ENCODE peak calls at places on chromosome 22, in seven cellular contexts. P, G, S, Y, Z, O and X are unnamed samples.

GRCh38 chr22:26406118-26406517 is 22.9 kb upstream of the ASPHD2 start:
- DNase-seq in P (no peak), G (no peak), S (no peak), Y (no peak), Z (no peak), O (no peak), X (no peak)

GRCh38 chr22:36471341-36471821 is 10.1 kb downstream of the TXN2 start:
- DNase-seq in P (no peak), G (no peak), S (no peak), Y (peak; percentile 76), Z (no peak), O (no peak), X (no peak)

GRCh38 chr22:18048441-18048898 is 24.1 kb upstream of the MICAL3 start:
- DNase-seq in P (no peak), G (no peak), S (peak; percentile 79), Y (no peak), Z (no peak), O (no peak), X (no peak)

GRCh38 chr22:37253164-37253660 is 9.1 kb upstream of the RAC2 start:
- DNase-seq in P (no peak), G (no peak), S (no peak), Y (no peak), Z (no peak), O (no peak), X (no peak)

GRCh38 chr22:32822188-32822877 is 20.8 kb downstream of the TIMP3 start:
- DNase-seq in P (no peak), G (no peak), S (no peak), Y (no peak), Z (no peak), O (no peak), X (no peak)

GRCh38 chr22:31344369-31345330 is 1.5 kb downstream of the PATZ1 start:
- DNase-seq in P (peak; percentile 5), G (peak; percentile 60), S (peak; percentile 69), Y (no peak), Z (peak; percentile 53), O (peak; percentile 18), X (peak; percentile 70)

GRCh38 chr22:27032121-27032761 is 374.9 kb downstream of the MIAT start:
- DNase-seq in P (peak; percentile 49), G (no peak), S (peak; percentile 77), Y (no peak), Z (peak; percentile 36), O (no peak), X (peak; percentile 46)

GRCh38 chr22:37282385-37282677 is at the start of gene CYTH4:
- DNase-seq in P (no peak), G (peak; percentile 80), S (no peak), Y (peak; percentile 37), Z (peak; percentile 59), O (no peak), X (peak; percentile 70)

GRCh38 chr22:26949193-26949592 is 291.8 kb downstream of the MIAT start:
- DNase-seq in P (peak; percentile 82), G (no peak), S (no peak), Y (peak; percentile 11), Z (no peak), O (no peak), X (no peak)

GRCh38 chr22:39723899-39724351 is 153.4 kb downstream of the CACNA1I start:
- DNase-seq in P (no peak), G (no peak), S (no peak), Y (peak; percentile 16), Z (no peak), O (no peak), X (no peak)

GRCh38 chr22:22612516-22612915 is 31.9 kb upstream of the GGTLC2 start:
- DNase-seq in P (no peak), G (no peak), S (no peak), Y (no peak), Z (no peak), O (no peak), X (no peak)

GRCh38 chr22:25650834-25651233 is 86.4 kb downstream of the GRK3 start:
- DNase-seq in P (no peak), G (no peak), S (no peak), Y (no peak), Z (no peak), O (no peak), X (no peak)

GRCh38 chr22:21982338-21982965 is at the start of gene TOP3B:
- DNase-seq in P (peak; percentile 86), G (peak; percentile 87), S (peak; percentile 88), Y (peak; percentile 75), Z (peak; percentile 75), O (peak; percentile 65), X (peak; percentile 86)

GRCh38 chr22:33896801-33897620 is 23.3 kb downstream of the LARGE1 start:
- DNase-seq in P (peak; percentile 25), G (no peak), S (no peak), Y (no peak), Z (no peak), O (no peak), X (peak; percentile 15)

GRCh38 chr22:42060489-42060888 is 10.1 kb downstream of the NAGA start:
- DNase-seq in P (no peak), G (no peak), S (no peak), Y (no peak), Z (no peak), O (no peak), X (no peak)

GRCh38 chr22:33082221-33082620 is 24.0 kb upstream of the SYN3 start:
- DNase-seq in P (no peak), G (no peak), S (no peak), Y (no peak), Z (no peak), O (no peak), X (no peak)

GRCh38 chr22:22938672-22939536 is 51.3 kb downstream of the IGLL5 start:
- DNase-seq in P (no peak), G (no peak), S (no peak), Y (no peak), Z (no peak), O (no peak), X (no peak)

GRCh38 chr22:41822289-41823057 is 10.4 kb upstream of the SREBF2 start:
- DNase-seq in P (no peak), G (no peak), S (no peak), Y (peak; percentile 86), Z (no peak), O (no peak), X (no peak)

GRCh38 chr22:22180738-22181514 is 63.7 kb upstream of the VPREB1 start:
- DNase-seq in P (no peak), G (no peak), S (no peak), Y (no peak), Z (no peak), O (no peak), X (no peak)

GRCh38 chr22:47110817-47111443 is 348.5 kb downstream of the TBC1D22A start:
- DNase-seq in P (no peak), G (no peak), S (peak; percentile 74), Y (no peak), Z (no peak), O (no peak), X (no peak)

GRCh38 chr22:23527971-23528740 is 51.9 kb downstream of the IGLL1 start:
- DNase-seq in P (no peak), G (no peak), S (peak; percentile 31), Y (no peak), Z (no peak), O (no peak), X (no peak)

GRCh38 chr22:28816994-28817530 is 16.7 kb upstream of the XBP1 start:
- DNase-seq in P (no peak), G (no peak), S (no peak), Y (no peak), Z (no peak), O (no peak), X (no peak)
- H3K4me1 ChIP-seq in P (peaks cover 13% of the 10 kb centered on the region), G (no peaks in the 10 kb centered on the region), S (peaks cover 14% of the 10 kb centered on the region), Y (no peaks in the 10 kb centered on the region), Z (peaks cover 4% of the 10 kb centered on the region), O (peaks cover 6% of the 10 kb centered on the region), X (peaks cover 100% of the 10 kb centered on the region)

DNA sequence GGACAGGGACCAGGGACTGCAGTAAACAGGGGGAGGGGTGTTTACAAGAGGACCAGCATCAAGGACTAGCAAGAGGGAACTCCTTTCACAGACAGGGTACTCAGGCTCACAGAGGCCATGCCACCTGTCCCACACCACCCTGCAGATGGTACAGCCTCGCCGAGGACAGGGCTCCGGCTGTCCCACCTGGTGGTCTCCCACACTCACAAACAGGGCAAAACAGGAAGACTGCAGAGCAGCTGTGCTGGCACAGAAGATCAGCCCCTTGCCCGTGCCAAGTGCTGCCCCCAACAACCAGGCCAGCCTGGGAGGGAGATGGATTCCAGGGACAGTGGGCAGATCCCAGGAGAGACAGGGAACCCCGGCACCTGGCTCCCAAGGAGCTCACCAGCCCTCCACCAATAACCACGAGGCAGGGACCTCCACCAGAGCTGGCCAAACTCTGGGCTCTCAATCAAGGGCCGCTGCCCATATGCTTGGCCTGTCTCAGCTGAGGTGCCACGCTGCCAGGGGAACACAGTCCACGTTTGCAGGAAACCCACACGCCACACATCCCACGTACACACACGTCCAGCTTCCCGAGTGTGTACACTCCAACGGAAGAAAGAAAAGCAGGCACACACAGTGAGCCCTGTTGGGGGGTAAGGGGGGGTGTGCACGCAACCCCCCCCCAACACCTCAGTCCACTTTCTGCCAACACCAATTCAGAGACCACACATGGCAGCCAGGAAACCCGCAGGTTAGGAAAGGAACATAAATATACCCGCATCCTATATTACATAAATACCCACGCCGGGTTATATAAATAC is 2.0 kb downstream of the CSNK1E start:
- DNase-seq in P (no peak), G (no peak), S (peak; percentile 62), Y (no peak), Z (no peak), O (no peak), X (peak; percentile 61)
- H3K4me1 ChIP-seq in P (peaks cover 21% of the 10 kb centered on the region), G (no peaks in the 10 kb centered on the region), S (peaks cover 21% of the 10 kb centered on the region), Y (peaks cover 69% of the 10 kb centered on the region), Z (peaks cover 60% of the 10 kb centered on the region), O (peaks cover 37% of the 10 kb centered on the region), X (peaks cover 51% of the 10 kb centered on the region)

GRCh38 chr22:44033689-44034088 is 9.6 kb downstream of the PARVB start:
- DNase-seq in P (peak; percentile 80), G (peak; percentile 22), S (no peak), Y (no peak), Z (no peak), O (no peak), X (no peak)
- H3K4me1 ChIP-seq in P (peaks cover 24% of the 10 kb centered on the region), G (no peaks in the 10 kb centered on the region), S (peaks cover 8% of the 10 kb centered on the region), Y (peaks cover 8% of the 10 kb centered on the region), Z (no peaks in the 10 kb centered on the region), O (no peaks in the 10 kb centered on the region), X (peaks cover 6% of the 10 kb centered on the region)

GRCh38 chr22:50302564-50302963 is 4.9 kb downstream of the PLXNB2 start:
- DNase-seq in P (peak; percentile 91), G (no peak), S (no peak), Y (no peak), Z (no peak), O (no peak), X (no peak)
- H3K4me1 ChIP-seq in P (peaks cover 57% of the 10 kb centered on the region), G (no peaks in the 10 kb centered on the region), S (peaks cover 63% of the 10 kb centered on the region), Y (peaks cover 66% of the 10 kb centered on the region), Z (peaks cover 81% of the 10 kb centered on the region), O (peaks cover 30% of the 10 kb centered on the region), X (peaks cover 85% of the 10 kb centered on the region)

GRCh38 chr22:24555496-24556253 is at the start of gene SNRPD3:
- DNase-seq in P (peak; percentile 94), G (peak; percentile 95), S (peak; percentile 92), Y (peak; percentile 90), Z (peak; percentile 95), O (peak; percentile 90), X (peak; percentile 93)

GRCh38 chr22:24553597-24554315 is 1.2 kb downstream of the GUCD1 start:
- DNase-seq in P (no peak), G (peak; percentile 64), S (peak; percentile 52), Y (peak; percentile 16), Z (peak; percentile 26), O (no peak), X (no peak)

GRCh38 chr22:24554316-24555159 is at the start of gene GUCD1:
- DNase-seq in P (peak; percentile 31), G (peak; percentile 66), S (no peak), Y (peak; percentile 36), Z (peak; percentile 32), O (no peak), X (peak; percentile 42)

GRCh38 chr22:24550902-24551229 is 4.1 kb downstream of the GUCD1 start:
- DNase-seq in P (no peak), G (peak; percentile 51), S (no peak), Y (no peak), Z (no peak), O (no peak), X (no peak)

GRCh38 chr22:24555160-24555495 is 190 bp upstream of the GUCD1 start:
- DNase-seq in P (peak; percentile 98), G (peak; percentile 100), S (peak; percentile 100), Y (peak; percentile 98), Z (peak; percentile 100), O (peak; percentile 99), X (peak; percentile 100)
- H3K4me1 ChIP-seq in P (peaks cover 19% of the 10 kb centered on the region), G (no peaks in the 10 kb centered on the region), S (peaks cover 12% of the 10 kb centered on the region), Y (peaks cover 24% of the 10 kb centered on the region), Z (peaks cover 38% of the 10 kb centered on the region), O (peaks cover 11% of the 10 kb centered on the region), X (peaks cover 54% of the 10 kb centered on the region)